ENCODE peak calls at places on chromosomes 1 and 21, in five cellular contexts. I is psoas muscle, V is colonic mucosa, F is right lobe of liver, K is SW480. Y is an unnamed sample.

GRCh38 chr1:30321216-30321910 is 402.0 kb downstream of the MATN1 start:
- DNase-seq in F (no peak), I (no peak), K (no peak), V (no peak), Y (no peak)

GRCh38 chr1:7613851-7614205 is 157.3 kb upstream of the VAMP3 start:
- DNase-seq in K (no peak), V (no peak), I (no peak), F (no peak), Y (no peak)

GRCh38 chr1:115677172-115677542 is 35.4 kb downstream of the VANGL1 start:
- DNase-seq in V (no peak), K (no peak), F (no peak), I (no peak), Y (no peak)

GRCh38 chr1:115314765-115315164 is 23.3 kb downstream of the NGF start:
- DNase-seq in F (no peak), V (no peak), I (no peak), K (no peak), Y (no peak)

GRCh38 chr21:26457817-26458216 is 115.3 kb downstream of the CYYR1 start:
- DNase-seq in V (no peak), I (no peak), K (no peak), F (no peak), Y (no peak)

GRCh38 chr21:15483138-15483780 is 246.5 kb upstream of the USP25 start:
- DNase-seq in I (peak; percentile 91), V (peak; percentile 89), F (peak; percentile 87), K (peak; percentile 77), Y (peak; percentile 82)

GRCh38 chr1:115277276-115277675 is 60.8 kb downstream of the NGF start:
- DNase-seq in I (no peak), F (no peak), K (no peak), V (no peak), Y (no peak)

GRCh38 chr1:85375422-85375934 is 89.5 kb downstream of the DDAH1 start:
- DNase-seq in V (no peak), F (no peak), K (no peak), I (no peak), Y (no peak)

GRCh38 chr1:187840557-187840956 is 1011.8 kb downstream of the PLA2G4A start:
- DNase-seq in K (no peak), V (no peak), F (no peak), I (no peak), Y (no peak)

GRCh38 chr21:33640697-33641338 is 723 bp downstream of the CRYZL1 start:
- DNase-seq in V (peak; percentile 31), I (no peak), K (no peak), F (no peak), Y (no peak)

GRCh38 chr1:201025571-201026002 is 2.1 kb upstream of the KIF21B start:
- DNase-seq in K (no peak), I (no peak), V (no peak), F (no peak), Y (no peak)

GRCh38 chr21:46555678-46556077 is 49.2 kb downstream of the S100B start:
- DNase-seq in K (no peak), V (no peak), F (no peak), I (no peak), Y (no peak)